ENCODE peak calls at places on chromosomes 13 and 19, in four cellular contexts. One of them, this sample, is unnamed.

GRCh38 chr19:38634757-38635482 is 12.5 kb upstream of the ACTN4 start:
- DNase-seq in neural progenitor cell: peak
- DNase-seq in OCI-LY7: peak
- DNase-seq in GM23338: peak
- DNase-seq in this sample: peak

GRCh38 chr13:48096670-48097069 is 1.8 kb upstream of the MED4 start:
- DNase-seq in neural progenitor cell: no peak
- DNase-seq in OCI-LY7: no peak
- DNase-seq in GM23338: peak
- DNase-seq in this sample: no peak

GRCh38 chr19:34224996-34225658 is 29.2 kb upstream of the GARRE1 start:
- DNase-seq in neural progenitor cell: no peak
- DNase-seq in OCI-LY7: no peak
- DNase-seq in GM23338: peak
- DNase-seq in this sample: peak

GRCh38 chr13:96771501-96772367 is 222.5 kb downstream of the OXGR1 start:
- DNase-seq in neural progenitor cell: no peak
- DNase-seq in OCI-LY7: peak
- DNase-seq in GM23338: no peak
- DNase-seq in this sample: no peak

GRCh38 chr13:108961542-108962125 is 332.2 kb downstream of the MYO16 start:
- DNase-seq in neural progenitor cell: peak
- DNase-seq in OCI-LY7: peak
- DNase-seq in GM23338: peak
- DNase-seq in this sample: peak

GRCh38 chr13:110062077-110062776 is 244.7 kb downstream of the COL4A1 start:
- DNase-seq in neural progenitor cell: no peak
- DNase-seq in OCI-LY7: no peak
- DNase-seq in GM23338: no peak
- DNase-seq in this sample: peak

GRCh38 chr13:84237181-84237580 is 354.9 kb upstream of the SLITRK1 start:
- DNase-seq in neural progenitor cell: peak
- DNase-seq in OCI-LY7: no peak
- DNase-seq in GM23338: no peak
- DNase-seq in this sample: no peak

GRCh38 chr13:24875566-24875965 is 111.6 kb downstream of the RNF17 start:
- DNase-seq in neural progenitor cell: no peak
- DNase-seq in OCI-LY7: no peak
- DNase-seq in GM23338: no peak
- DNase-seq in this sample: no peak

GRCh38 chr19:47446534-47447469 is 24.9 kb downstream of the SLC8A2 start:
- DNase-seq in neural progenitor cell: peak
- DNase-seq in OCI-LY7: no peak
- DNase-seq in GM23338: peak
- DNase-seq in this sample: peak

GRCh38 chr13:89897681-89898080 is 1449.8 kb upstream of the MIR17HG start:
- DNase-seq in neural progenitor cell: no peak
- DNase-seq in OCI-LY7: no peak
- DNase-seq in GM23338: no peak
- DNase-seq in this sample: no peak

GRCh38 chr19:12843328-12843727 is 5.0 kb downstream of the MAST1 start:
- DNase-seq in neural progenitor cell: no peak
- DNase-seq in OCI-LY7: no peak
- DNase-seq in GM23338: no peak
- DNase-seq in this sample: no peak
- TF ChIP-seq EZH2phosphoT487 in neural progenitor cell: no peak
- TF ChIP-seq EZH2phosphoT487 in OCI-LY7: no peak
- TF ChIP-seq EZH2phosphoT487 in GM23338: no peak
- TF ChIP-seq EZH2phosphoT487 in this sample: no peak

GRCh38 chr13:49453465-49453864 is 9.4 kb downstream of the SETDB2 start:
- DNase-seq in neural progenitor cell: no peak
- DNase-seq in OCI-LY7: no peak
- DNase-seq in GM23338: no peak
- DNase-seq in this sample: no peak

GRCh38 chr13:49456156-49456555 is 12.1 kb downstream of the SETDB2 start:
- DNase-seq in neural progenitor cell: no peak
- DNase-seq in OCI-LY7: no peak
- DNase-seq in GM23338: no peak
- DNase-seq in this sample: no peak

GRCh38 chr13:49452725-49453457 is 8.8 kb downstream of the SETDB2 start:
- DNase-seq in neural progenitor cell: no peak
- DNase-seq in OCI-LY7: no peak
- DNase-seq in GM23338: no peak
- DNase-seq in this sample: no peak

GRCh38 chr13:49455016-49455398 is 10.9 kb downstream of the SETDB2 start:
- DNase-seq in neural progenitor cell: no peak
- DNase-seq in OCI-LY7: no peak
- DNase-seq in GM23338: no peak
- DNase-seq in this sample: no peak

DNA sequence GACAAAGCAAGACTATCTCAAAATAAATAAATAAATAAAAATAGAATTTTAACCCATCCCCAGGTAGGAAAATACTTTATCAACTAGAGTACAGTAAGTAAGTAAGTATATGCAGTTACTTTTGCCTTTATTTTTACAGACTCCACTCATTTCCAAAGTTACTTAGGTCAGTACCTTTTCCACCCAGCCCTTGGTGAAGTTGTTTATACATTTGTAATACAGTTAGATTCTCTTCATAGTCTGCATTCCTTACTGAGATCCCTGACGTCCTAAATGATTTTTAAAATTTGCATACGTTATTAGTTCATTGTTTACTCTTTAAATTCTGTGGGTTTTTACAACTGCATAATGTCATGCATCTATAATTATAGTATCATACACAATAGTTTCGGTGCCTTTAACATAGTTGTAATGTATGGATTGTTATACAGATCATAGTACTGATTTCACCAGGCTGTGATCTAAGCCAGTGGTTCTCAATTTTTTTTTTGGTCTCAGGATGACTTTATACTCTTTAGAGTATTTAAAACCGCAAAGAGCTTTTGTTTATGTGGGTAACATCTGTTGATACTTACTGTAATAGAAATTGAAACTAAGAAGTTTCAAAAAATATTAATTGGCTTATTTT is 10.4 kb downstream of the SETDB2 start:
- DNase-seq in neural progenitor cell: no peak
- DNase-seq in OCI-LY7: no peak
- DNase-seq in GM23338: peak
- DNase-seq in this sample: no peak
- H3K4me2 ChIP-seq in neural progenitor cell: no peak
- H3K4me2 ChIP-seq in OCI-LY7: peak
- H3K4me2 ChIP-seq in GM23338: no peak
- H3K4me2 ChIP-seq in this sample: no peak

DNA sequence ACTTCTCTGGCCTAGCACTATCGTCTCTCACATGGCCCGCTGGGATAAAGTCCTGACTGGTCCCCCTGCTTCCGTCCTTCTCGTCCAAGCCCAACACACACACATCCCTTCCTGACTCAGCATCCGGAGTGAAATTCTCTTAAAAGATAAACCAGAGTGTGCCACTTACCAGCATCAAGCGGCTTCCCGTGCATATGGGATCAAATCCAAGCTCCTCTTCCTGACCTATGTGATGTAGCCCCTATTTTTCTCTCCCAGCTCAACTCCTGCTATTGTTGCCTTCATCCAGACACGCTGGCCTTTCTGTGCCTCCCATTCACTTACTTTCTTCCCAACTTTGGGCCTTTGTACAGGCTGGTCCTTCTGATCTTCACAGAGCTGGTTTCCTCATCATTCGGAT is 530.4 kb downstream of the DIAPH3 start:
- DNase-seq in neural progenitor cell: no peak
- DNase-seq in OCI-LY7: no peak
- DNase-seq in GM23338: no peak
- DNase-seq in this sample: no peak
- TF ChIP-seq EZH2phosphoT487 in neural progenitor cell: no peak
- TF ChIP-seq EZH2phosphoT487 in OCI-LY7: no peak
- TF ChIP-seq EZH2phosphoT487 in GM23338: no peak
- TF ChIP-seq EZH2phosphoT487 in this sample: no peak

GRCh38 chr13:40582531-40582930 is 83.9 kb downstream of the FOXO1 start:
- DNase-seq in neural progenitor cell: no peak
- DNase-seq in OCI-LY7: peak
- DNase-seq in GM23338: no peak
- DNase-seq in this sample: no peak
- H3K4me2 ChIP-seq in neural progenitor cell: no peak
- H3K4me2 ChIP-seq in OCI-LY7: peak
- H3K4me2 ChIP-seq in GM23338: no peak
- H3K4me2 ChIP-seq in this sample: no peak

GRCh38 chr19:12331211-12331941 is 2.1 kb downstream of the ZNF563 start:
- DNase-seq in neural progenitor cell: peak
- DNase-seq in OCI-LY7: peak
- DNase-seq in GM23338: no peak
- DNase-seq in this sample: no peak
- TF ChIP-seq EZH2phosphoT487 in neural progenitor cell: no peak
- TF ChIP-seq EZH2phosphoT487 in OCI-LY7: no peak
- TF ChIP-seq EZH2phosphoT487 in GM23338: no peak
- TF ChIP-seq EZH2phosphoT487 in this sample: no peak

This sample was measured in PC-3.